ENCODE peak calls at places on chromosome 21, in eight cellular contexts. E is dorsolateral prefrontal cortex, X is tibial nerve, P is fibroblast of lung, F is Calu3, M is BE2C, G is endodermal cell, O is foreskin keratinocyte. N is an unnamed sample.

GRCh38 chr21:29718081-29718815 is 221.5 kb downstream of the GRIK1 start:
- DNase-seq in P (peak), G (no peak), X (no peak), F (no peak), M (no peak), E (no peak), O (peak), N (no peak)

GRCh38 chr21:33023574-33024277 is 2.0 kb upstream of the OLIG2 start:
- DNase-seq in O (no peak), G (peak), X (no peak), P (no peak), F (no peak), M (no peak), E (peak), N (no peak)

GRCh38 chr21:28615276-28615675 is 377.4 kb downstream of the LTN1 start:
- DNase-seq in P (peak), O (no peak), X (no peak), F (no peak), M (no peak), G (no peak), E (no peak), N (no peak)

GRCh38 chr21:37412603-37413360 is 46.2 kb downstream of the DYRK1A start:
- DNase-seq in M (no peak), E (no peak), O (no peak), F (no peak), G (no peak), P (peak), X (no peak), N (no peak)

GRCh38 chr21:33864150-33864549 is 51.5 kb downstream of the ATP5PO start:
- DNase-seq in E (no peak), M (no peak), O (no peak), F (no peak), P (no peak), G (no peak), X (no peak), N (no peak)

GRCh38 chr21:38773108-38774061 is 32.3 kb upstream of the ETS2 start:
- DNase-seq in P (peak), O (peak), F (peak), X (peak), E (no peak), M (no peak), G (no peak), N (no peak)

GRCh38 chr21:29025328-29025713 is 853 bp downstream of the USP16 start:
- DNase-seq in E (no peak), F (no peak), O (no peak), G (no peak), X (no peak), M (no peak), P (peak), N (no peak)

GRCh38 chr21:19011448-19011847 is 607.9 kb upstream of the TMPRSS15 start:
- DNase-seq in G (no peak), E (no peak), X (no peak), P (no peak), F (no peak), M (no peak), O (no peak), N (no peak)

GRCh38 chr21:38988211-38989096 is 182.7 kb downstream of the ETS2 start:
- DNase-seq in P (no peak), X (no peak), F (no peak), M (no peak), O (no peak), E (no peak), G (peak), N (no peak)

GRCh38 chr21:36792505-36792967 is 93.6 kb downstream of the SIM2 start:
- DNase-seq in P (peak), M (no peak), X (no peak), O (peak), F (no peak), E (no peak), G (no peak), N (no peak)

GRCh38 chr21:33414068-33414467 is 10.9 kb downstream of the IFNGR2 start:
- DNase-seq in G (peak), F (no peak), M (no peak), X (no peak), P (no peak), E (no peak), O (no peak), N (no peak)

GRCh38 chr21:29091032-29091431 is 17.6 kb upstream of the CCT8 start:
- DNase-seq in G (no peak), X (no peak), P (peak), E (no peak), F (no peak), M (no peak), O (peak), N (no peak)

GRCh38 chr21:24272527-24272938 is 1334.7 kb downstream of the MRPL39 start:
- DNase-seq in X (no peak), G (no peak), E (no peak), F (no peak), P (no peak), O (no peak), M (peak), N (no peak)

GRCh38 chr21:39696620-39697019 is 48.4 kb upstream of the IGSF5 start:
- DNase-seq in O (no peak), P (peak), E (no peak), F (no peak), G (peak), X (no peak), M (no peak), N (no peak)

GRCh38 chr21:29077651-29078090 is 4.2 kb upstream of the CCT8 start:
- DNase-seq in F (no peak), P (peak), X (no peak), M (no peak), G (no peak), E (no peak), O (no peak), N (no peak)

GRCh38 chr21:27812279-27812678 is 845.4 kb upstream of the ADAMTS5 start:
- DNase-seq in P (no peak), E (no peak), F (no peak), O (peak), X (no peak), G (no peak), M (no peak), N (no peak)

GRCh38 chr21:38505654-38506523 is 7.6 kb upstream of the ERG start:
- DNase-seq in X (no peak), G (peak), M (peak), E (no peak), P (peak), F (peak), O (peak), N (no peak)

GRCh38 chr21:38311765-38312164 is 55.0 kb downstream of the KCNJ15 start:
- DNase-seq in M (no peak), O (no peak), X (no peak), G (no peak), P (peak), E (no peak), F (no peak), N (no peak)

GRCh38 chr21:39374046-39374445 is 25.2 kb upstream of the HMGN1 start:
- DNase-seq in E (no peak), X (no peak), M (no peak), G (no peak), O (no peak), F (no peak), P (no peak), N (no peak)

GRCh38 chr21:37483776-37484175 is 117.2 kb downstream of the DYRK1A start:
- DNase-seq in F (no peak), P (no peak), G (peak), M (no peak), X (no peak), O (no peak), E (no peak), N (no peak)

GRCh38 chr21:36803801-36804452 is 105.0 kb downstream of the SIM2 start:
- DNase-seq in P (no peak), O (no peak), M (no peak), F (no peak), X (no peak), E (no peak), G (no peak), N (no peak)

GRCh38 chr21:37552496-37553399 is 186.2 kb downstream of the DYRK1A start:
- DNase-seq in X (no peak), O (no peak), P (no peak), G (peak), E (no peak), M (no peak), F (no peak), N (no peak)

GRCh38 chr21:29080454-29080930 is 7.0 kb upstream of the CCT8 start:
- DNase-seq in O (no peak), F (no peak), P (peak), G (no peak), X (no peak), M (no peak), E (no peak), N (no peak)

GRCh38 chr21:28393279-28393678 is 599.4 kb downstream of the LTN1 start:
- DNase-seq in P (peak), G (no peak), X (no peak), E (no peak), M (no peak), O (peak), F (peak), N (no peak)

DNA sequence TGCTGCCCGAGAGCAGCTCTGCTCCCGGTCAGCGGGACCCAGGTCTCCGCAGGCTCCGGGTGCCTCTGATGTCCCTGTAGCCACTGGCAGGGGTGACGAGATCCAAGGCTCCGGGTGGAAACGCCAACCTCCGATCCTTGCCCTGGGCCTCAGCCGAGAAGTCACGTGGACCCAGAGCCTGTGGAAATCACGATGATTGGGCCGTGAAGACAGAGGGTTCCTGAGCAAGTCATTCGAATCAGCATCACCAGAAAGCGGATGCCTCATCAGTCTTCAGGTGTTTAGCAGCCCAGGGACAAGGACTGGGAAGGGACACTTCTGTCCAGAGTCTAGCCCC is 12.5 kb downstream of the LRRC3 start:
- DNase-seq in O (no peak), E (no peak), M (no peak), P (no peak), F (no peak), G (no peak), X (no peak), N (no peak)
- TF ChIP-seq CTCF in O (no peak), E (no peak), M (no peak), P (no peak), F (no peak), G (no peak), X (no peak), N (no peak)

GRCh38 chr21:31872072-31872451 is 758 bp upstream of the HUNK start:
- DNase-seq in F (no peak), O (no peak), M (no peak), E (no peak), P (no peak), G (no peak), X (no peak), N (no peak)
- TF ChIP-seq CTCF in F (no peak), O (no peak), M (no peak), E (no peak), P (no peak), G (no peak), X (no peak), N (no peak)

GRCh38 chr21:35581640-35582039 is 478.7 kb downstream of the SETD4 start:
- DNase-seq in P (no peak), O (no peak), E (no peak), G (no peak), M (no peak), F (no peak), X (no peak), N (no peak)
- TF ChIP-seq CTCF in P (no peak), O (no peak), E (no peak), G (no peak), M (no peak), F (no peak), X (no peak), N (no peak)

DNA sequence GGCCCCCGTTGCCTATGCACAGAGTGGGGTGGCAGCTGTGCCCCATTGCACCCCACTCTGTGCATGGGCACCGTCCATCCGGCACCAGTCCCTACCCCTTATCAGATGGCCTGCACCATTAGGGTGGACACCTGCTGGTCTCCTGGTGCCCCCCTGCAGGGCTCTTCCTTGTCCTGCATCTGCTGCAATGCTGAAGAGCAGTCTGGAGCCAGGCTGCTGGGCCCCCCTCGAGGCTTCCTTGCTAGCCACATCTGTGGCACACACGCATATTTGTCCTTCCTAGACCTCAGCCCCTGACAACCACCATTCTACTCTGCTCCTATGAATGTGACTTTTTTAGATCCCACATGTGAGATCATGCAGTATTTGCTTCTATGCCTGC is 56.4 kb downstream of the COL18A1 start:
- DNase-seq in E (peak), X (no peak), F (no peak), G (no peak), P (no peak), O (no peak), M (no peak), N (no peak)
- TF ChIP-seq CTCF in E (no peak), X (no peak), F (no peak), G (no peak), P (no peak), O (no peak), M (no peak), N (no peak)

GRCh38 chr21:17045214-17045835 is 467.5 kb upstream of the CXADR start:
- DNase-seq in X (no peak), M (no peak), O (no peak), P (peak), G (no peak), F (no peak), E (no peak), N (no peak)
- TF ChIP-seq CTCF in X (peak), M (peak), O (peak), P (peak), G (peak), F (peak), E (peak), N (no peak)

GRCh38 chr21:41662161-41662560 is 104.7 kb downstream of the RIPK4 start:
- DNase-seq in O (no peak), X (no peak), E (no peak), P (no peak), G (no peak), M (no peak), F (no peak), N (no peak)

GRCh38 chr21:41663805-41664788 is 102.8 kb downstream of the RIPK4 start:
- DNase-seq in G (no peak), X (no peak), P (peak), F (peak), M (no peak), O (no peak), E (no peak), N (no peak)

GRCh38 chr21:41660748-41661147 is 106.1 kb downstream of the RIPK4 start:
- DNase-seq in F (no peak), P (no peak), G (no peak), O (no peak), X (no peak), M (no peak), E (no peak), N (no peak)

GRCh38 chr21:41664881-41665765 is 101.7 kb downstream of the RIPK4 start:
- DNase-seq in G (no peak), M (no peak), F (no peak), O (no peak), X (peak), P (peak), E (no peak), N (no peak)

GRCh38 chr21:41662761-41663160 is 104.1 kb downstream of the RIPK4 start:
- DNase-seq in X (no peak), F (no peak), P (no peak), M (no peak), G (no peak), O (no peak), E (no peak), N (no peak)
- TF ChIP-seq CTCF in X (no peak), F (no peak), P (no peak), M (no peak), G (no peak), O (no peak), E (no peak), N (no peak)

DNA sequence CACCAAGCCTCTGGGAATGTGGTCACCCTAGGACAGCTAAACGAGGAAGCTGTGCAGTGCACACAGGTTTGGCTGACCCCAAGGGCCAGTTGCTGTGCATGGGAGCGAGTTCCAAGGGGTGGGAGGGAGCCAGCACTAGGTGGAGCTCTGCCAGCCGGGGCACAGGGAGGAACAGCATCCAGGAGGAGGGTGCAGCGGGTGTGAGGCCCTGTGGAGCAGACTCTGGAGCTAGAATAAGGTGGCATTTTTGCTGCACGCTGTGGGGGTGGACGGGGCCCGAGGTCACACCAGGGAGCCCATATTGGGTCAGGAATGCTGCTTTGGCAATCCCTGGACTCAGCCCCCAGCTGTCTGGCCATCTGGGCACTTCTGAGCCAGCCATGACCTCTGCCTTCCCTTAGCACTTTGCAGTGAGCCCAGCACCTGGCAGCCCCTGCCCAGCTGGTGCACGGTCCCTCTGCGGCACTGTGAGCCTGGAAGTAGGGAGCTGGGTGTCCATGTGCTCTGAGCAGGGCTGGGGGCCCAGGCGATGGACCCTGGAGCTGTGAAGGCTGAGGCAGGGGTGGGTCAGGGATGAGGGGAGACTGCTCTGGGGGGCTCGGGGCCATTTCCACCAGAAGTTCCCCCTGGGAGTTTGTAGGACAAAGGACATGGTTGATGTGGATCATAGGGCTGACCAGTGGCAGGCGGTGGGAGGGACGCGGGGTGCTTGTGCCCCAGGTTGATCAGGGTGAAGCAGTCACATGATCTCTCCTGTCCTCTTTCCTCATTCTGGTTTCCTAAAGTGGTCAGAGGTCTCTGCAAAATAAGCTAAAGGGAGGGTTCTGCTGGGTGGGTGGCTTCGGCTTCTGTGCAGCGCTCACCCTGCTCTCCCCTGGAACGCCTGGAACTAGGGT is 8.9 kb downstream of the PDXK start:
- DNase-seq in G (peak), E (no peak), O (no peak), F (peak), P (no peak), M (no peak), X (no peak), N (no peak)
- TF ChIP-seq CTCF in G (peak), E (no peak), O (peak), F (no peak), P (no peak), M (peak), X (no peak), N (no peak)

DNA sequence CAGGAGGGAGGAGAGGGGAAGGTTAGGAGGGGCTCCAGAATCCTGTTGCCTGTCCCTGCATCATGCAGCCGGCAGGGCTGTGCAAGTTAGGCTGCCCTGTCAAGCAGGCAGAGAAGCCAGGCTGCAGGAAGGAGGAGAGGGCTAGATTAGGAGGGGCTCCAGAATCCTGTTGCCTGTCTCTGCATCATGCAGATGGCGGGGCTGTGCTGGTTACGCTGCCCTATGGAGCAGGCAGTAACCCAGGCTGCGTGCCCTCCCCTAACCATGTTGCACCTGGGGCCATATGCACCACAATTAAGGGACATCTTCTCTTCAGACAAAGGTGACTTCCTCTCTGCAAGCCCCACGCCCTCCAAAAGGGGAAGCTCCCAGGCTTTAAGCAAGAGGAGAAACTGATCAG is 457.5 kb downstream of the SETD4 start:
- DNase-seq in G (no peak), X (no peak), P (no peak), F (no peak), M (no peak), O (no peak), E (no peak), N (no peak)
- TF ChIP-seq CTCF in G (no peak), X (no peak), P (no peak), F (no peak), M (no peak), O (no peak), E (no peak), N (no peak)

GRCh38 chr21:26489781-26490180 is 83.3 kb downstream of the CYYR1 start:
- DNase-seq in E (no peak), G (no peak), F (no peak), M (no peak), X (no peak), O (no peak), P (no peak), N (no peak)
- TF ChIP-seq CTCF in E (no peak), G (peak), F (no peak), M (peak), X (no peak), O (peak), P (no peak), N (no peak)